ENCODE peak calls at places on chromosomes 13 and 19, in seven cellular contexts. G, P, O, H, B, V and I are unnamed samples. For H3K9me3, the result is how much of the 10 kb centered on the place peaks cover.

GRCh38 chr13:112603641-112604220 is 15.8 kb upstream of the TUBGCP3 start:
- DNase-seq in P (no peak), O (no peak), H (no peak), V (no peak), G (no peak), B (peak), I (no peak)

GRCh38 chr19:52662631-52663030 is 24.5 kb upstream of the ZNF83 start:
- DNase-seq in H (no peak), P (no peak), B (no peak), G (no peak), V (no peak), O (no peak), I (no peak)

GRCh38 chr13:67145950-67146349 is 84.2 kb downstream of the PCDH9 start:
- DNase-seq in O (no peak), V (no peak), G (no peak), B (no peak), H (no peak), P (no peak), I (no peak)

GRCh38 chr13:95833713-95834112 is 156.8 kb downstream of the DNAJC3 start:
- DNase-seq in G (no peak), H (no peak), O (no peak), P (no peak), V (no peak), B (no peak), I (no peak)

GRCh38 chr19:36150586-36150985 is 1.7 kb downstream of the COX7A1 start:
- DNase-seq in O (no peak), H (no peak), G (no peak), B (no peak), P (no peak), V (no peak), I (no peak)

GRCh38 chr13:103542648-103543047 is 476.4 kb upstream of the SLC10A2 start:
- DNase-seq in H (no peak), P (no peak), V (no peak), G (no peak), B (no peak), O (no peak), I (no peak)

GRCh38 chr13:40255551-40255950 is 410.9 kb downstream of the FOXO1 start:
- DNase-seq in O (no peak), B (no peak), V (no peak), H (no peak), G (no peak), P (no peak), I (no peak)

GRCh38 chr13:103140001-103140671 is 73.9 kb upstream of the SLC10A2 start:
- DNase-seq in P (no peak), G (no peak), B (peak), O (peak), V (no peak), H (no peak), I (no peak)

GRCh38 chr13:81872581-81872980 is 1531.7 kb upstream of the SPRY2 start:
- DNase-seq in O (peak), B (peak), G (no peak), V (no peak), H (no peak), P (no peak), I (no peak)

GRCh38 chr19:1172353-1173159 is 1.5 kb downstream of the SBNO2 start:
- DNase-seq in G (no peak), H (no peak), P (peak), O (peak), B (peak), V (peak), I (peak)

GRCh38 chr19:2816641-2817040 is 3.0 kb upstream of the ZNF554 start:
- DNase-seq in O (no peak), H (no peak), B (no peak), G (no peak), P (no peak), V (no peak), I (no peak)

GRCh38 chr19:2820112-2820702 is 539 bp downstream of the ZNF554 start:
- DNase-seq in V (peak), P (no peak), G (peak), B (no peak), O (peak), H (no peak), I (peak)

GRCh38 chr19:2822846-2823245 is 3.2 kb downstream of the ZNF554 start:
- DNase-seq in H (no peak), P (no peak), V (no peak), B (no peak), O (no peak), G (no peak), I (no peak)

GRCh38 chr19:2815923-2816322 is 3.7 kb upstream of the ZNF554 start:
- DNase-seq in V (no peak), G (no peak), O (no peak), H (no peak), B (no peak), P (no peak), I (no peak)

GRCh38 chr19:2819540-2820111 is at the start of gene ZNF554:
- DNase-seq in G (peak), O (peak), P (peak), B (peak), V (peak), H (peak), I (peak)
- H3K9me3 ChIP-seq in G (under half), O (under half), P (under half), B (under half), V (under half), H (under half), I (under half)

GRCh38 chr19:17582613-17583012 is 27.2 kb downstream of the COLGALT1 start:
- DNase-seq in P (no peak), H (no peak), O (no peak), G (no peak), V (no peak), B (no peak), I (no peak)
- TF ChIP-seq CTCF in P (no peak), H (no peak), O (no peak), G (no peak), V (no peak), B (no peak), I (no peak)

GRCh38 chr19:37452500-37453245 is 14.6 kb downstream of the ZNF569 start:
- DNase-seq in P (no peak), G (no peak), V (no peak), H (no peak), B (no peak), O (no peak), I (no peak)
- H3K9me3 ChIP-seq in P (half or more), G (under half), V (half or more), H (under half), B (under half), O (half or more), I (under half)

DNA sequence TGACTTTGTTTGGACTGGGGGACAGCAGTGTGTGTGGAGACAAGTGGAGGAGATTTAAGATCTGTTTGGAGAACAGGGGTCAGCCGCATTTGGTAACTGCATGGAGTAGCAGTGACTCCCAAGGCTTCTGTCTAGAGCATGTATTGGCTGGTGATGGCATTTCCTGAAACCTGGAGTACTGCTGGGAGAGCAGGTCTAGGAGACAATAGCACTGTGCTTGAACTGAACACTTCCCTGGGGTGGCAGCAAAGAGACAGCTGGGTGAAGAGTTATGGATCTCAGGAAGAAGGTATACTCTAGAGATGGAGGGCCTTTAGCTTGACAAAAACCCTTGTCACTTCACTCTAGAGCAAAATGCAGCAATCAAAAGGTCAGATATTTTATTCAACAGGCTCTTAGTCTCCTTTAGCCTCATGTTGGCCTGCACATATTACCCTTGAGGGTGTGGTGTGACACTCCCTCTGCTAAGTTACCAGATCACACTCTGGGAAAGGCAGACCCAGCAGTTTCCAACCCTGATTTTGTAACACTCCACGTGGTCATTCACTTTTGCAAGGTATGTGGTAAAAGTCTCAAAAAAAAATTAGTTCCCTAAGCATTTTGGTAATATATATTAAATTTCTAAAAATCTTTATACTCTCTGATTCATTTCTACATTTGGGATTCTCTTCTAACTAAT is 70.2 kb downstream of the DHRS12 start:
- DNase-seq in O (no peak), V (no peak), G (no peak), H (no peak), P (no peak), B (no peak), I (no peak)
- TF ChIP-seq CTCF in O (no peak), V (no peak), G (no peak), H (no peak), P (no peak), B (no peak), I (no peak)

GRCh38 chr19:11905928-11906327 is 18.3 kb downstream of the ZNF69 start:
- DNase-seq in V (no peak), G (no peak), P (no peak), O (no peak), B (no peak), H (no peak), I (no peak)
- H3K9me3 ChIP-seq in V (half or more), G (under half), P (half or more), O (half or more), B (half or more), H (under half), I (under half)